ENCODE peak calls at places on chromosomes 6 and 20, in four cellular contexts. H is adrenal gland, B is breast epithelium, J is HepG2. G is an unnamed sample. For H3K4me1 and H3K9me3, the result is how much of the 10 kb centered on the place peaks cover.

GRCh38 chr20:15642676-15643075 is 930.6 kb downstream of the KIF16B start:
- DNase-seq in J (no peak), B (no peak), H (no peak), G (no peak)

GRCh38 chr6:86192123-86192522 is 549.4 kb upstream of the SYNCRIP start:
- DNase-seq in J (peak), B (no peak), H (no peak), G (peak)

GRCh38 chr6:6816716-6817115 is 228.2 kb downstream of the LY86 start:
- DNase-seq in J (no peak), H (no peak), B (no peak), G (no peak)

GRCh38 chr6:134394905-134395304 is 77.0 kb upstream of the SGK1 start:
- DNase-seq in B (no peak), J (no peak), H (no peak), G (no peak)

GRCh38 chr6:67885081-67886033 is 749.7 kb upstream of the ADGRB3 start:
- DNase-seq in B (no peak), H (no peak), J (no peak), G (no peak)

GRCh38 chr6:6452002-6452401 is 131.5 kb upstream of the F13A1 start:
- DNase-seq in H (no peak), B (no peak), J (no peak), G (no peak)

GRCh38 chr6:111030008-111031006 is 48.5 kb downstream of the RPF2 start:
- DNase-seq in J (no peak), B (no peak), H (no peak), G (peak)

GRCh38 chr6:88517737-88518136 is 351.6 kb upstream of the CNR1 start:
- DNase-seq in B (no peak), J (no peak), H (no peak), G (no peak)

GRCh38 chr6:119313937-119314893 is 35.3 kb downstream of the MAN1A1 start:
- DNase-seq in H (no peak), J (no peak), B (no peak), G (no peak)

DNA sequence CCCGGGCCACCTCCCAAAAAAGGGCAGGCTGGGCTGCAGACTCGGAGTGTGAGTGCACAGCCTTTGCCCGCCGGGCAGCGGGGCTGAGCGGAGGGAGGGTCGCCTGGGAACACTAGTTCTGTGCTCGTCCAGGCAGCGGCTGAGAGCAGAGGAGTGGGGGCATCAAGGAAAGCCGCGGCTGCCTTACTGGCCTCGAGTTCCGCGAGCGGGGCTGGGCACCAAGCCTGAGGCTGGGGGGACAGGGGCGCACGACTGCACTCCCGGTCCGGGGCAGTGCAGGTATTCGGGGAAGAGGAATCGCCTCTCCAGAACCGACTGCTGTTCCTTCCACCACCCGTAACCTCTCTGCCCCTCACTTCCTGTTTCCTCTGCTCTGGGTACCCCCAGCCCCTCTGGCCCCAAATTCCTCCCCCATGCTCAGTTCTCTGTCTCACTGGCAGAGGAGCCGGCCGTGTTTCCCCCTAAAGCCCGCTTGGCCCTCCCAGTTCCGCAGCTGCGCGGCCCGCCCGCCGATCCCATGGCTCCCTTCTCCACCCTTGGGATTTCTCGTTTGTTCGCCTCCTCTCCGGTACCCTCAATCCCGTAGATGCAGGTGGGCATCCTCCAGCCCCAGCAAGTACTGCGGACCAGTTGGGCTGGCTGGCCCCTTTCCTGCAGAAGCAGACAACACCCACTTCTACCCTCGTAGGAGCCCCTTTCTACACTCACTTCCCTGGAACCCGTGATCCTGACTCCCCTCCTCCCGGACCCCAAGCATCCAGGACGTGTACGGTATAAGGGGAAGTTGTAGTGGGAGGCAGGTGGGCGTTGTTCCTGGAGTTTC is 5.1 kb downstream of the RING1 start:
- DNase-seq in J (no peak), B (no peak), H (no peak), G (no peak)
- TF ChIP-seq POLR2A in J (no peak), B (no peak), H (no peak), G (no peak)

GRCh38 chr20:62614085-62614960 is 28.0 kb upstream of the SLCO4A1 start:
- DNase-seq in B (no peak), J (no peak), H (no peak), G (no peak)

GRCh38 chr20:62617711-62618483 is 24.4 kb upstream of the SLCO4A1 start:
- DNase-seq in J (peak), H (peak), B (no peak), G (no peak)

GRCh38 chr20:62616728-62617621 is 25.3 kb upstream of the SLCO4A1 start:
- DNase-seq in H (peak), B (no peak), J (peak), G (peak)

GRCh38 chr20:62614961-62615680 is 27.2 kb upstream of the SLCO4A1 start:
- DNase-seq in J (no peak), B (no peak), H (no peak), G (no peak)

GRCh38 chr20:62615750-62616251 is 26.5 kb upstream of the SLCO4A1 start:
- DNase-seq in H (no peak), J (no peak), B (no peak), G (no peak)
- H3K4me1 ChIP-seq in H (under half), J (under half), B (under half), G (under half)

DNA sequence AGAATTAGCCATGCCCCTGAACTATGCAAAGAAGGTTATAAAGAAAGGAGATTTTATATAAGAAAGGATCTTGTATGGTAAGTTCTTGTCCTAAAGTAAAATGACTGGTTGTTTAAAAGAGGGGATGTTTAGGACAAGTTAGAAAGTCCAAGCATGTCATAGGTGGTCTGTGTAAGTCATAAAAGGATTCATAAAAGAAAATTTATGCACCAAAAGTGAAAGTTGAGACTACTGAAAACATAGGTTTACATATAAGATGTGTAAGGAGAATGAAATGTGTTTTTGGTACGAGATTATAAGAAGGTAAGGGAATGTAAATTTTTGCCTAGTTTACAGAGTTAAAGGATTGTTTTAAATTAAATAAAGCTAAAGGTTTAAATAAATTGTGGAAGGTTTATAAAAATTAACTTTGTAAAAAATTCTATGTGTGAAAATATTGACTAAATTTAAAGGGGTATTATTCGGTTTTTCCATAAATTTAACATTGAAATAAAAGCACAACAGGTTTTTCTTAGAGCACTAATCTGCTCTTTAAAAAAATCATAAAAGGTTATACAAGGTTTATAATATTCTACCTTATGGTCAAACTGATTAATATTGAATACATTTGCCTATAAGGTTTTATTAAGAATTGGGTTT is 93.6 kb upstream of the UST start:
- DNase-seq in B (no peak), H (no peak), J (no peak), G (no peak)
- H3K9me3 ChIP-seq in B (under half), H (under half), J (under half), G (under half)

GRCh38 chr6:26056583-26057350 is 30.5 kb upstream of the HFE start:
- DNase-seq in B (peak), H (peak), J (peak), G (peak)

GRCh38 chr6:26054659-26054936 is 32.6 kb upstream of the HFE start:
- DNase-seq in B (no peak), J (no peak), H (no peak), G (no peak)

GRCh38 chr6:26053929-26054658 is 33.1 kb upstream of the HFE start:
- DNase-seq in H (no peak), B (no peak), J (no peak), G (no peak)

GRCh38 chr6:26054937-26055669 is 32.1 kb upstream of the HFE start:
- DNase-seq in B (peak), H (peak), J (peak), G (peak)

DNA sequence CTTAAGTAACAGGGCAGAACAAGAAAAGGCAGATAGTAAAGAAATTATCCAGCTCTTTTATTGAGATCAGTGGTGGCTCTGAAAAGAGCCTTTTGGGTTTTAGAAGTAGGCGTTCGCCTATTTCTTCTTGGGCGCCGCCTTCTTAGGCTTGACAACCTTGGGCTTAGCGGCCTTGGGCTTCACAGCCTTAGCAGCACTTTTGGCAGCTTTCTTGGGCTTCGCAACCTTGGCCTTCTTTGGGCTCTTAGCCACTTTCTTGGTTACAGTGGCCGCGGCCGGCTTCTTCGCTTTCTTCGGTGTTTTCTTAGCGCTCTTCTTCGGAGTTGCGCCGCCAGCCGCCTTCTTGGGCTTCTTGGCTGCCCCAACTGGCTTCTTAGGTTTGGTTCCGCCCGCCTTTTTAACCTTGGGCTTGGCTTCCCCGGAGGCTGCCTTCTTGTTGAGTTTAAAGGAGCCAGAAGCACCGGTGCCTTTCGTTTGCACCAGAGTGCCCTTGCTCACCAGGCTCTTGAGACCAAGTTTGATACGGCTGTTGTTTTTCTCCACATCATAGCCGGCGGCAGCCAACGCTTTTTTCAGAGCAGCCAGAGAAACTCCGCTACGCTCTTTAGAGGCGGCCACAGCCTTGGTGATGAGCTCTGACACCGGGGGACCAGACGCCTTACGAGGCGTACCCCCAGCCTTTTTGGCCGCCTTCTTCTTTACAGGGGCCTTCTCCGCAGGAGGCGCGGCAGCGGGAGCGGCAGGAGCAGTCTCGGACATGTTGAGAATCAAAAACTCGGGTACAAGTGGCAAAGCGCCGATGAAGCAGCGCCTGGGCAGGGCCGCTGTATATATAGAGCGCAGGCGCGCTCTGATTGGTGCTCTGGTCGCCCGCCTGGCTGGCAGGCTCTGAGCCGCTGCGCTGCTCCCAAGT is 31.3 kb upstream of the HFE start:
- DNase-seq in J (peak), H (peak), B (peak), G (peak)
- TF ChIP-seq POLR2A in J (peak), H (peak), B (peak), G (peak)

GRCh38 chr20:63737940-63738686 is 1.5 kb upstream of the SLC2A4RG start:
- DNase-seq in H (no peak), J (peak), B (no peak), G (no peak)

GRCh38 chr20:63739129-63740069 is at the start of gene SLC2A4RG:
- DNase-seq in B (peak), J (peak), H (peak), G (peak)

GRCh38 chr20:63740070-63740500 is 509 bp downstream of the SLC2A4RG start:
- DNase-seq in J (no peak), B (no peak), H (no peak), G (no peak)

GRCh38 chr20:63737690-63737939 is 1.2 kb downstream of the LIME1 start:
- DNase-seq in H (no peak), B (no peak), J (peak), G (no peak)

DNA sequence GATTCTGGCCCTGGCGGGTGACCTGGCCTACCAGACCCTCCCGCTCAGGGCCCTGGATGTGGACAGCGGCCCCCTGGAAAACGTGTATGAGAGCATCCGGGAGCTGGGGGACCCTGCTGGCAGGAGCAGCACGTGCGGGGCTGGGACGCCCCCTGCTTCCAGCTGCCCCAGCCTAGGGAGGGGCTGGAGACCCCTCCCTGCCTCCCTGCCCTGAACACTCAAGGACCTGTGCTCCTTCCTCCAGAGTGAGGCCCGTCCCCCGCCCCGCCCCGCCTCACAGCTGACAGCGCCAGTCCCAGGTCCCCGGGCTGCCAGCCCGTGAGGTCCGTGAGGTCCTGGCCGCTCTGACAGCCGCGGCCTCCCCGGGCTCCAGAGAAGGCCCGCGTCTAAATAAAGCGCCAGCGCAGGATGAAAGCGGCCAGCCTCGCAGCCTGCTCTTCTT is 868 bp upstream of the SLC2A4RG start:
- DNase-seq in B (no peak), J (peak), H (peak), G (peak)
- H3K4me1 ChIP-seq in B (under half), J (half or more), H (under half), G (under half)

GRCh38 chr6:2710412-2710811 is 40.3 kb downstream of the MYLK4 start:
- DNase-seq in B (no peak), H (no peak), J (no peak), G (no peak)
- H3K9me3 ChIP-seq in B (under half), H (under half), J (under half), G (under half)

GRCh38 chr6:26045939-26046368 is 41.3 kb upstream of the HFE start:
- DNase-seq in H (no peak), B (no peak), J (peak), G (no peak)
- TF ChIP-seq POLR2A in H (no peak), B (no peak), J (peak), G (no peak)

GRCh38 chr6:13079096-13079758 is 249.1 kb downstream of the TBC1D7 start:
- DNase-seq in B (no peak), J (no peak), H (no peak), G (peak)

GRCh38 chr6:13081189-13081563 is 247.2 kb downstream of the TBC1D7 start:
- DNase-seq in J (no peak), H (no peak), B (no peak), G (no peak)

GRCh38 chr6:13076575-13076974 is 251.8 kb downstream of the TBC1D7 start:
- DNase-seq in J (no peak), H (no peak), B (no peak), G (no peak)

GRCh38 chr6:13077117-13077516 is 251.2 kb downstream of the TBC1D7 start:
- DNase-seq in J (no peak), H (no peak), B (no peak), G (no peak)

GRCh38 chr6:13080462-13081188 is 247.7 kb downstream of the TBC1D7 start:
- DNase-seq in B (no peak), H (no peak), J (no peak), G (no peak)
- H3K4me1 ChIP-seq in B (under half), H (under half), J (under half), G (under half)

DNA sequence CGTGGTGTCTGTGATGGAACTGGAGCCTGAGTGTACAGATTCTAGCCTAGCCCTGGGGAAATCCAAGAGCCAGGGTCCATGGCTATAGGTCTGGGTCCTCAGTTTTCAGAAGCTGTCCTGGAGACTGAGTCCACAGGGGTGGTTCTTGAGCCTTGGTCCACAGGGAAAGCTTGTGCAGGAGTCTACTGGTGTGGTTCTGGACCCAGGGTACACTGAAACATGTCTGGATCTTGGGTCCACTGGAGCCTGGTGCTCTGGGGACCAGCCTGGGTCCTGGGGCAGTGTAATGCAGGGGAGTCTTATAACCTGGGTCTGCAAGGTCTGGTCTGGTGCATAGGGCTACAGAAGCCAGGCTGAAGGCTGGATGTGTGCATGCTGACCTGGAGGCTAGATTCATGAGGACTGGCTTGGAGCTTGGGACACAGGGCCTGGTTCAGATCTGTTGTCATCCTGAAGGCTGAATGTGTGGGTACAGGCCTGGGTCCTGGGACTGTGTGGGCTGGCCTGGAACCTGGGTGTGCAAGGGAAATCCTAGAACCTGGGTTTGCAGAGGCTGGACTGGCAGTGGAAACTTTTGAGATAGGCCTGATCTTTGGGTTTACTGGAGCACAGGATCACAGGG is 5.5 kb downstream of the CST9L start:
- DNase-seq in H (peak), J (no peak), B (no peak), G (no peak)
- H3K9me3 ChIP-seq in H (under half), J (under half), B (under half), G (under half)

DNA sequence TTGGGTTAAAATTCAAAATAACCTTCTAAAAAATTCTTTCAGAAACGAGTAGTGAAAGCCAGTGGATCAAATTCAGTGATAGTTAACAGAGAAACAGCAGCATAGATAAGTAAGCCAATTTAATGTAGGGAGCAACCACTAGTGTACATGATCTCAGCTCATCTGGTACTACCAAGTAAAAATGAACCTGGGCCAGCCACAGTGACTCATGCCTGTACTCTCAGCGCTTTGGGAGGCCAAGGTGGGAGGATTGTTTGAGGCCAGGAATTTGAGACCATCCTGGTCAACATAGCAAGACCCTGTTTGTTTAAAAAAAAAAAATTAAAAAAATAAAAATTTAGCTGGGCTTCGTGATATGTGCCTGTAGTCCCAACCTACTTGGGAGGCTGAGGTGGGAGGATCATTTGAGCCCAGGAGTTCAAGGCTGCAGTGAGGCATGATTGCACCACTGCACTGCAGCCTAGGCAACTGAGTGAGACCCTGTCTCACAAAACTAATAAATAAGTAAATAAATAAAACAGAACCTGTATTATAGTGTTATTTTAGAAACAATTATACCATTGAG is 32.4 kb downstream of the CBFA2T2 start:
- DNase-seq in H (no peak), B (no peak), J (no peak), G (no peak)
- TF ChIP-seq POLR2A in H (no peak), B (no peak), J (no peak), G (no peak)

G was measured in testis.